ENCODE peak calls at places on chromosome 7, in six cellular contexts. One of them, this sample, is unnamed. For H3K36me3 and H3K27me3, the result is how much of the 10 kb centered on the place peaks cover.

GRCh38 chr7:132075573-132075972 is 500.7 kb downstream of the PLXNA4 start:
- DNase-seq in suprapubic skin: no peak
- DNase-seq in GM12878: no peak
- DNase-seq in CD4-positive, CD25-positive, alpha-beta regulatory T cell: no peak
- DNase-seq in WERI-Rb-1: peak
- DNase-seq in heart right ventricle: no peak
- DNase-seq in this sample: no peak

GRCh38 chr7:114364151-114364550 is 50.5 kb upstream of the FOXP2 start:
- DNase-seq in suprapubic skin: no peak
- DNase-seq in GM12878: no peak
- DNase-seq in CD4-positive, CD25-positive, alpha-beta regulatory T cell: no peak
- DNase-seq in WERI-Rb-1: no peak
- DNase-seq in heart right ventricle: no peak
- DNase-seq in this sample: no peak

GRCh38 chr7:101924171-101924570 is 106.7 kb downstream of the CUX1 start:
- DNase-seq in suprapubic skin: no peak
- DNase-seq in GM12878: no peak
- DNase-seq in CD4-positive, CD25-positive, alpha-beta regulatory T cell: no peak
- DNase-seq in WERI-Rb-1: no peak
- DNase-seq in heart right ventricle: no peak
- DNase-seq in this sample: peak

GRCh38 chr7:127504715-127505114 is 80.7 kb downstream of the GCC1 start:
- DNase-seq in suprapubic skin: no peak
- DNase-seq in GM12878: no peak
- DNase-seq in CD4-positive, CD25-positive, alpha-beta regulatory T cell: no peak
- DNase-seq in WERI-Rb-1: peak
- DNase-seq in heart right ventricle: peak
- DNase-seq in this sample: no peak

GRCh38 chr7:2759736-2760097 is 71.7 kb downstream of the AMZ1 start:
- DNase-seq in suprapubic skin: no peak
- DNase-seq in GM12878: no peak
- DNase-seq in CD4-positive, CD25-positive, alpha-beta regulatory T cell: no peak
- DNase-seq in WERI-Rb-1: peak
- DNase-seq in heart right ventricle: no peak
- DNase-seq in this sample: no peak

GRCh38 chr7:102153586-102153948 is 133.1 kb upstream of the SH2B2 start:
- DNase-seq in suprapubic skin: no peak
- DNase-seq in GM12878: no peak
- DNase-seq in CD4-positive, CD25-positive, alpha-beta regulatory T cell: no peak
- DNase-seq in WERI-Rb-1: no peak
- DNase-seq in heart right ventricle: no peak
- DNase-seq in this sample: no peak

GRCh38 chr7:73451780-73452398 is 18.3 kb downstream of the FZD9 start:
- DNase-seq in suprapubic skin: no peak
- DNase-seq in GM12878: peak
- DNase-seq in CD4-positive, CD25-positive, alpha-beta regulatory T cell: peak
- DNase-seq in WERI-Rb-1: no peak
- DNase-seq in heart right ventricle: no peak
- DNase-seq in this sample: no peak

GRCh38 chr7:146654048-146654447 is 537.4 kb downstream of the CNTNAP2 start:
- DNase-seq in suprapubic skin: no peak
- DNase-seq in GM12878: no peak
- DNase-seq in CD4-positive, CD25-positive, alpha-beta regulatory T cell: no peak
- DNase-seq in WERI-Rb-1: peak
- DNase-seq in heart right ventricle: no peak
- DNase-seq in this sample: no peak

GRCh38 chr7:47622946-47623640 is 41.2 kb upstream of the TNS3 start:
- DNase-seq in suprapubic skin: no peak
- DNase-seq in GM12878: no peak
- DNase-seq in CD4-positive, CD25-positive, alpha-beta regulatory T cell: no peak
- DNase-seq in WERI-Rb-1: no peak
- DNase-seq in heart right ventricle: no peak
- DNase-seq in this sample: peak

GRCh38 chr7:149310113-149310836 is 48.3 kb downstream of the ZNF783 start:
- DNase-seq in suprapubic skin: no peak
- DNase-seq in GM12878: peak
- DNase-seq in CD4-positive, CD25-positive, alpha-beta regulatory T cell: peak
- DNase-seq in WERI-Rb-1: no peak
- DNase-seq in heart right ventricle: no peak
- DNase-seq in this sample: no peak

GRCh38 chr7:106312906-106313305 is 28.1 kb upstream of the NAMPT start:
- DNase-seq in suprapubic skin: no peak
- DNase-seq in GM12878: no peak
- DNase-seq in CD4-positive, CD25-positive, alpha-beta regulatory T cell: no peak
- DNase-seq in WERI-Rb-1: no peak
- DNase-seq in heart right ventricle: no peak
- DNase-seq in this sample: no peak

GRCh38 chr7:17109017-17109416 is 189.4 kb upstream of the AHR start:
- DNase-seq in suprapubic skin: no peak
- DNase-seq in GM12878: no peak
- DNase-seq in CD4-positive, CD25-positive, alpha-beta regulatory T cell: no peak
- DNase-seq in WERI-Rb-1: no peak
- DNase-seq in heart right ventricle: no peak
- DNase-seq in this sample: no peak

GRCh38 chr7:2688409-2689342 is 674 bp downstream of the AMZ1 start:
- DNase-seq in suprapubic skin: no peak
- DNase-seq in GM12878: peak
- DNase-seq in CD4-positive, CD25-positive, alpha-beta regulatory T cell: no peak
- DNase-seq in WERI-Rb-1: no peak
- DNase-seq in heart right ventricle: no peak
- DNase-seq in this sample: no peak

GRCh38 chr7:154433632-154434598 is 381.7 kb downstream of the DPP6 start:
- DNase-seq in suprapubic skin: no peak
- DNase-seq in GM12878: no peak
- DNase-seq in CD4-positive, CD25-positive, alpha-beta regulatory T cell: no peak
- DNase-seq in WERI-Rb-1: no peak
- DNase-seq in heart right ventricle: no peak
- DNase-seq in this sample: no peak

GRCh38 chr7:98194672-98195457 is 16.4 kb upstream of the BHLHA15 start:
- DNase-seq in suprapubic skin: no peak
- DNase-seq in GM12878: no peak
- DNase-seq in CD4-positive, CD25-positive, alpha-beta regulatory T cell: no peak
- DNase-seq in WERI-Rb-1: no peak
- DNase-seq in heart right ventricle: no peak
- DNase-seq in this sample: no peak

GRCh38 chr7:128878226-128879105 is 15.8 kb downstream of the ATP6V1F start:
- DNase-seq in suprapubic skin: peak
- DNase-seq in GM12878: no peak
- DNase-seq in CD4-positive, CD25-positive, alpha-beta regulatory T cell: no peak
- DNase-seq in WERI-Rb-1: no peak
- DNase-seq in heart right ventricle: no peak
- DNase-seq in this sample: no peak

GRCh38 chr7:50869108-50869716 is 86.5 kb upstream of the GRB10 start:
- DNase-seq in suprapubic skin: no peak
- DNase-seq in GM12878: no peak
- DNase-seq in CD4-positive, CD25-positive, alpha-beta regulatory T cell: no peak
- DNase-seq in WERI-Rb-1: no peak
- DNase-seq in heart right ventricle: no peak
- DNase-seq in this sample: no peak

GRCh38 chr7:39589323-39590111 is 23.3 kb downstream of the YAE1 start:
- DNase-seq in suprapubic skin: no peak
- DNase-seq in GM12878: peak
- DNase-seq in CD4-positive, CD25-positive, alpha-beta regulatory T cell: peak
- DNase-seq in WERI-Rb-1: no peak
- DNase-seq in heart right ventricle: no peak
- DNase-seq in this sample: no peak

GRCh38 chr7:20797174-20798080 is 10.7 kb upstream of the SP8 start:
- DNase-seq in suprapubic skin: no peak
- DNase-seq in GM12878: no peak
- DNase-seq in CD4-positive, CD25-positive, alpha-beta regulatory T cell: no peak
- DNase-seq in WERI-Rb-1: peak
- DNase-seq in heart right ventricle: no peak
- DNase-seq in this sample: no peak

GRCh38 chr7:116809636-116810266 is 52.6 kb upstream of the CAPZA2 start:
- DNase-seq in suprapubic skin: no peak
- DNase-seq in GM12878: no peak
- DNase-seq in CD4-positive, CD25-positive, alpha-beta regulatory T cell: peak
- DNase-seq in WERI-Rb-1: peak
- DNase-seq in heart right ventricle: no peak
- DNase-seq in this sample: peak

GRCh38 chr7:14999331-14999730 is 96.8 kb upstream of the DGKB start:
- DNase-seq in suprapubic skin: no peak
- DNase-seq in GM12878: no peak
- DNase-seq in CD4-positive, CD25-positive, alpha-beta regulatory T cell: no peak
- DNase-seq in WERI-Rb-1: no peak
- DNase-seq in heart right ventricle: no peak
- DNase-seq in this sample: no peak

DNA sequence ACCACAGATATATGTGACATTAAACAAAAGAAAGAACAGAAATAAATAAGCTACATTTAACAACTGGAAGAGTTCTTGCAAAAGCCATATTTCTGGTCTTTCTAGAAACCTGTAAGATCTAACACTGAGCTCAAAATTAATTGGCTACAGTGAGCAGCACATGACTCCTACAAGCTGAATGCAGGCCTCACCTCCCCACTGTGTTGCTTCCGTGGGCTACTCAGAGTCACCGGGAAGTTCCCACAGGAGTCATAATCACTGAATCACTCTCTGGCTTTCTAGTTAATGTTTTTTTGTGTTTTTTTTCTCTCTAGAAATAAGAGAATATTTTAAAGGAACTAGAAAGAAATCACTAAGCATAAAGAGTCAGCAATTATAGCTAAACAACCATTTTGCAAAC is 10.2 kb upstream of the MRPS24 start:
- DNase-seq in suprapubic skin: no peak
- DNase-seq in GM12878: no peak
- DNase-seq in CD4-positive, CD25-positive, alpha-beta regulatory T cell: no peak
- DNase-seq in WERI-Rb-1: no peak
- DNase-seq in heart right ventricle: no peak
- DNase-seq in this sample: no peak
- H3K36me3 ChIP-seq in suprapubic skin: half or more
- H3K36me3 ChIP-seq in GM12878: under half
- H3K36me3 ChIP-seq in CD4-positive, CD25-positive, alpha-beta regulatory T cell: half or more
- H3K36me3 ChIP-seq in WERI-Rb-1: half or more
- H3K36me3 ChIP-seq in heart right ventricle: under half
- H3K36me3 ChIP-seq in this sample: half or more

GRCh38 chr7:45567713-45568112 is 6.5 kb upstream of the ADCY1 start:
- DNase-seq in suprapubic skin: no peak
- DNase-seq in GM12878: no peak
- DNase-seq in CD4-positive, CD25-positive, alpha-beta regulatory T cell: no peak
- DNase-seq in WERI-Rb-1: no peak
- DNase-seq in heart right ventricle: no peak
- DNase-seq in this sample: no peak

GRCh38 chr7:45569290-45569685 is 4.9 kb upstream of the ADCY1 start:
- DNase-seq in suprapubic skin: no peak
- DNase-seq in GM12878: no peak
- DNase-seq in CD4-positive, CD25-positive, alpha-beta regulatory T cell: no peak
- DNase-seq in WERI-Rb-1: no peak
- DNase-seq in heart right ventricle: no peak
- DNase-seq in this sample: no peak

GRCh38 chr7:45570797-45571196 is 3.4 kb upstream of the ADCY1 start:
- DNase-seq in suprapubic skin: no peak
- DNase-seq in GM12878: no peak
- DNase-seq in CD4-positive, CD25-positive, alpha-beta regulatory T cell: no peak
- DNase-seq in WERI-Rb-1: no peak
- DNase-seq in heart right ventricle: no peak
- DNase-seq in this sample: no peak

GRCh38 chr7:45566386-45566785 is 7.8 kb upstream of the ADCY1 start:
- DNase-seq in suprapubic skin: no peak
- DNase-seq in GM12878: no peak
- DNase-seq in CD4-positive, CD25-positive, alpha-beta regulatory T cell: no peak
- DNase-seq in WERI-Rb-1: no peak
- DNase-seq in heart right ventricle: no peak
- DNase-seq in this sample: no peak

GRCh38 chr7:45568536-45569289 is 5.5 kb upstream of the ADCY1 start:
- DNase-seq in suprapubic skin: no peak
- DNase-seq in GM12878: no peak
- DNase-seq in CD4-positive, CD25-positive, alpha-beta regulatory T cell: no peak
- DNase-seq in WERI-Rb-1: no peak
- DNase-seq in heart right ventricle: no peak
- DNase-seq in this sample: no peak
- H3K27me3 ChIP-seq in suprapubic skin: under half
- H3K27me3 ChIP-seq in GM12878: under half
- H3K27me3 ChIP-seq in CD4-positive, CD25-positive, alpha-beta regulatory T cell: under half
- H3K27me3 ChIP-seq in WERI-Rb-1: under half
- H3K27me3 ChIP-seq in heart right ventricle: under half
- H3K27me3 ChIP-seq in this sample: under half

GRCh38 chr7:121002-121401 is 71.4 kb upstream of the FAM20C start:
- DNase-seq in suprapubic skin: no peak
- DNase-seq in GM12878: no peak
- DNase-seq in CD4-positive, CD25-positive, alpha-beta regulatory T cell: no peak
- DNase-seq in WERI-Rb-1: no peak
- DNase-seq in heart right ventricle: no peak
- DNase-seq in this sample: no peak
- H3K27ac ChIP-seq in suprapubic skin: no peak
- H3K27ac ChIP-seq in GM12878: no peak
- H3K27ac ChIP-seq in CD4-positive, CD25-positive, alpha-beta regulatory T cell: no peak
- H3K27ac ChIP-seq in WERI-Rb-1: no peak
- H3K27ac ChIP-seq in heart right ventricle: no peak
- H3K27ac ChIP-seq in this sample: no peak

GRCh38 chr7:155776606-155777005 is 35.7 kb downstream of the SHH start:
- DNase-seq in suprapubic skin: no peak
- DNase-seq in GM12878: no peak
- DNase-seq in CD4-positive, CD25-positive, alpha-beta regulatory T cell: no peak
- DNase-seq in WERI-Rb-1: no peak
- DNase-seq in heart right ventricle: no peak
- DNase-seq in this sample: no peak
- H3K36me3 ChIP-seq in suprapubic skin: half or more
- H3K36me3 ChIP-seq in GM12878: under half
- H3K36me3 ChIP-seq in CD4-positive, CD25-positive, alpha-beta regulatory T cell: half or more
- H3K36me3 ChIP-seq in WERI-Rb-1: half or more
- H3K36me3 ChIP-seq in heart right ventricle: under half
- H3K36me3 ChIP-seq in this sample: under half

DNA sequence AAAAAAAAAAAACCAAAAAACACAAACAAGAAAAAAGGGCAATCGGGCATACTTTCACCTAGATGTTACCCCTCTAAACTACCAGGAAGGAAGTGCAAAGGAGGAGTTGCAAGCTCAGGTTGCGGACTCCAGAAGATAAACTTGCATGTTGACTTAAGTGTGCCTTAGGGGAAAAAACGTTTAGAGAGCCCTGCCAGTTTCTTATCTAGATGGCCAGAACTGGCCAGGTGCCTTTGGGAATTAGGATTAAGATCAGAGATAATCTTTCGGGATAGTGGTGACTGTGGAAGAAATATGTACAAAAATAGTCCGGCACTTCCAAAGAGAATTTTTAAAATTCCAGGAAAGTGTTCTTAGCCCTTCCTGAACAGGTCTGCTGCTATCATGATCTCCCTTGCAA is 17.6 kb downstream of the EVX1 start:
- DNase-seq in suprapubic skin: no peak
- DNase-seq in GM12878: no peak
- DNase-seq in CD4-positive, CD25-positive, alpha-beta regulatory T cell: no peak
- DNase-seq in WERI-Rb-1: no peak
- DNase-seq in heart right ventricle: no peak
- DNase-seq in this sample: no peak
- H3K27me3 ChIP-seq in suprapubic skin: under half
- H3K27me3 ChIP-seq in GM12878: under half
- H3K27me3 ChIP-seq in CD4-positive, CD25-positive, alpha-beta regulatory T cell: under half
- H3K27me3 ChIP-seq in WERI-Rb-1: half or more
- H3K27me3 ChIP-seq in heart right ventricle: under half
- H3K27me3 ChIP-seq in this sample: under half

GRCh38 chr7:51970961-51971655 is 654.5 kb upstream of the COBL start:
- DNase-seq in suprapubic skin: no peak
- DNase-seq in GM12878: no peak
- DNase-seq in CD4-positive, CD25-positive, alpha-beta regulatory T cell: no peak
- DNase-seq in WERI-Rb-1: no peak
- DNase-seq in heart right ventricle: no peak
- DNase-seq in this sample: no peak
- H3K27ac ChIP-seq in suprapubic skin: no peak
- H3K27ac ChIP-seq in GM12878: no peak
- H3K27ac ChIP-seq in CD4-positive, CD25-positive, alpha-beta regulatory T cell: no peak
- H3K27ac ChIP-seq in WERI-Rb-1: no peak
- H3K27ac ChIP-seq in heart right ventricle: no peak
- H3K27ac ChIP-seq in this sample: no peak

This sample was measured in heart left ventricle.